ENCODE peak calls at places on chromosomes 7 and 10, in seven cellular contexts. C, W, A, U, Y, P and G are unnamed samples.

GRCh38 chr10:116630020-116630419 is 9.3 kb downstream of the PNLIPRP2 start:
- DNase-seq in C (no peak), W (no peak), A (no peak), U (no peak), Y (no peak), P (no peak), G (no peak)

GRCh38 chr10:117439243-117439912 is 64.1 kb upstream of the PDZD8 start:
- DNase-seq in C (no peak), W (peak), A (peak), U (no peak), Y (no peak), P (peak), G (peak)

GRCh38 chr7:118183254-118183585 is 744 bp upstream of the LSM8 start:
- DNase-seq in C (peak), W (peak), A (no peak), U (no peak), Y (no peak), P (no peak), G (no peak)

GRCh38 chr10:70622981-70623844 is 20.7 kb upstream of the PRF1 start:
- DNase-seq in C (no peak), W (no peak), A (no peak), U (no peak), Y (no peak), P (no peak), G (peak)

GRCh38 chr7:28654111-28654510 is 241.8 kb downstream of the CREB5 start:
- DNase-seq in C (no peak), W (no peak), A (no peak), U (no peak), Y (no peak), P (no peak), G (no peak)

GRCh38 chr10:80633383-80633860 is 95.7 kb downstream of the SH2D4B start:
- DNase-seq in C (no peak), W (no peak), A (no peak), U (no peak), Y (no peak), P (no peak), G (no peak)

GRCh38 chr7:41732279-41733062 is 29.6 kb upstream of the INHBA start:
- DNase-seq in C (peak), W (no peak), A (peak), U (no peak), Y (no peak), P (no peak), G (no peak)

GRCh38 chr10:73997479-73997805 is 474 bp upstream of the VCL start:
- DNase-seq in C (no peak), W (no peak), A (no peak), U (no peak), Y (no peak), P (no peak), G (no peak)

GRCh38 chr7:1679326-1679965 is 9.4 kb downstream of the ELFN1 start:
- DNase-seq in C (no peak), W (no peak), A (no peak), U (no peak), Y (no peak), P (peak), G (no peak)

GRCh38 chr7:2862831-2863361 is 18.8 kb upstream of the GNA12 start:
- DNase-seq in C (no peak), W (no peak), A (peak), U (no peak), Y (peak), P (no peak), G (peak)

GRCh38 chr7:110964770-110965169 is 126.2 kb upstream of the LRRN3 start:
- DNase-seq in C (no peak), W (no peak), A (peak), U (no peak), Y (no peak), P (no peak), G (peak)

GRCh38 chr7:2572101-2572842 is 13.5 kb downstream of the IQCE start:
- DNase-seq in C (no peak), W (peak), A (peak), U (no peak), Y (no peak), P (peak), G (peak)

GRCh38 chr10:31242902-31243301 is 76.1 kb upstream of the ZEB1 start:
- DNase-seq in C (no peak), W (peak), A (peak), U (no peak), Y (peak), P (peak), G (peak)

GRCh38 chr7:105017263-105018051 is 3.5 kb downstream of the KMT2E start:
- DNase-seq in C (peak), W (no peak), A (no peak), U (no peak), Y (no peak), P (no peak), G (no peak)

GRCh38 chr7:132500727-132501410 is 75.4 kb downstream of the PLXNA4 start:
- DNase-seq in C (no peak), W (no peak), A (no peak), U (no peak), Y (no peak), P (peak), G (peak)

GRCh38 chr7:34061175-34061574 is 155.8 kb downstream of the BMPER start:
- DNase-seq in C (no peak), W (peak), A (peak), U (no peak), Y (peak), P (no peak), G (peak)

GRCh38 chr10:86970152-86970886 is 2.0 kb downstream of the ADIRF start:
- DNase-seq in C (no peak), W (peak), A (peak), U (no peak), Y (peak), P (peak), G (no peak)

GRCh38 chr7:19930051-19930450 is 156.6 kb upstream of the TMEM196 start:
- DNase-seq in C (no peak), W (no peak), A (no peak), U (no peak), Y (no peak), P (no peak), G (no peak)

GRCh38 chr10:30476511-30476910 is 42.5 kb downstream of the MAP3K8 start:
- DNase-seq in C (no peak), W (no peak), A (no peak), U (no peak), Y (no peak), P (no peak), G (no peak)

GRCh38 chr10:99232357-99232999 is 3.2 kb downstream of the HPSE2 start:
- DNase-seq in C (no peak), W (no peak), A (no peak), U (peak), Y (no peak), P (peak), G (no peak)

GRCh38 chr7:128076831-128077271 is 45.6 kb upstream of the LRRC4 start:
- DNase-seq in C (no peak), W (no peak), A (no peak), U (no peak), Y (no peak), P (peak), G (no peak)

GRCh38 chr7:94445696-94446194 is 51.0 kb downstream of the COL1A2 start:
- DNase-seq in C (no peak), W (no peak), A (no peak), U (no peak), Y (no peak), P (no peak), G (no peak)

GRCh38 chr10:50540826-50541122 is 83.0 kb downstream of the SGMS1 start:
- DNase-seq in C (no peak), W (no peak), A (no peak), U (no peak), Y (no peak), P (no peak), G (no peak)

GRCh38 chr7:47355684-47356083 is 226.2 kb downstream of the TNS3 start:
- DNase-seq in C (no peak), W (no peak), A (no peak), U (no peak), Y (no peak), P (no peak), G (no peak)

GRCh38 chr10:62885656-62886461 is 69.7 kb upstream of the EGR2 start:
- DNase-seq in C (no peak), W (peak), A (peak), U (no peak), Y (peak), P (no peak), G (peak)

GRCh38 chr10:104122273-104123107 is 519 bp downstream of the SFR1 start:
- DNase-seq in C (peak), W (no peak), A (peak), U (no peak), Y (no peak), P (no peak), G (no peak)

GRCh38 chr7:45021604-45022296 is 21.7 kb downstream of the CCM2 start:
- DNase-seq in C (no peak), W (peak), A (peak), U (no peak), Y (no peak), P (no peak), G (peak)

GRCh38 chr7:128794020-128794419 is 2.3 kb downstream of the CCDC136 start:
- DNase-seq in C (peak), W (no peak), A (no peak), U (no peak), Y (no peak), P (no peak), G (no peak)

GRCh38 chr7:102433319-102434038 is at the start of gene ORAI2:
- DNase-seq in C (peak), W (peak), A (peak), U (peak), Y (no peak), P (peak), G (peak)

DNA sequence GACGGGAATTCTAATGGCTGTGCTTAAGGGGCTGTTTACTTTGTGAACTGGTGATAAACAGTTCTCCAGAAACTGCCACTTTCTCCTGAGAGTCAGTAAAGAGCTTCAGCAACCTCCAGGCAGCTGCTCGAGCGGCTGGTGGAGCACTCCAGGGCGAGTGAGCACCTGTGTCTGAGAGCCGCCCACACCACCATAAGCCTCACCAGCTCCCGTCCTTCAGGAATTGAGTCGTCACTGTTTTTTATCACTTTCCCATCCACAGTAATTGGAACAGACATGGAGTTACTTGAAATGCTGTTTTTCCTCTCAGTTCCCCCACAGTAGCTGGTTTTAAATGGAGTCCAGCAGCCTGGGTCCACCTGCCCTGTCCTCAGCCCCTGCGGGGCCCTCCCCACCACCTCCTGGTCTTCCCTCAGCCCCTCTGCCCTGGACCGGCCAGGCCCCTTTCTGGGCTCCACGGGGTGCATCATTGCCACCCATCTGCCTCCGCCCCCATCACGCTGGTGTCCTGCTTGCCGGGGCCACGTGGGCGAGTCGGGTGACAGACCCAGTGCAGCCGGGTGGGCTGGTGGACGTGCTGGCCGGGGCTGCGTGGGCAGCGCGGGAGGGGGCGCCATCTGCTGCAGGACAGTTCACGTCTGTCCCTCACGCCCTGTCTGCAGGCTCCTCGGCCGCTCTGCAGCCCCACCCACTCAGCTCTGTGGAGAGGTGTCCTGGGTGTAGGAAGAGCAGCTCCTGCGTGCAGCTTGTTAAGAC is 56.0 kb downstream of the NKX6-2 start:
- DNase-seq in C (no peak), W (no peak), A (no peak), U (no peak), Y (no peak), P (no peak), G (no peak)
- H2AFZ ChIP-seq in C (no peak), W (no peak), A (no peak), U (no peak), Y (no peak), P (no peak), G (no peak)

GRCh38 chr10:42637142-42637541 is 1.2 kb downstream of the ZNF33B start:
- DNase-seq in C (no peak), W (no peak), A (no peak), U (no peak), Y (no peak), P (no peak), G (no peak)
- H2AFZ ChIP-seq in C (peak), W (peak), A (no peak), U (peak), Y (peak), P (peak), G (no peak)

GRCh38 chr10:95477175-95477520 is 84.0 kb downstream of the SORBS1 start:
- DNase-seq in C (no peak), W (no peak), A (no peak), U (no peak), Y (no peak), P (no peak), G (no peak)

GRCh38 chr10:95478185-95478584 is 83.0 kb downstream of the SORBS1 start:
- DNase-seq in C (no peak), W (peak), A (no peak), U (no peak), Y (no peak), P (no peak), G (no peak)

GRCh38 chr10:95480901-95481491 is 80.2 kb downstream of the SORBS1 start:
- DNase-seq in C (no peak), W (peak), A (no peak), U (no peak), Y (no peak), P (peak), G (peak)

GRCh38 chr10:95480102-95480900 is 80.9 kb downstream of the SORBS1 start:
- DNase-seq in C (no peak), W (no peak), A (no peak), U (no peak), Y (no peak), P (peak), G (no peak)

DNA sequence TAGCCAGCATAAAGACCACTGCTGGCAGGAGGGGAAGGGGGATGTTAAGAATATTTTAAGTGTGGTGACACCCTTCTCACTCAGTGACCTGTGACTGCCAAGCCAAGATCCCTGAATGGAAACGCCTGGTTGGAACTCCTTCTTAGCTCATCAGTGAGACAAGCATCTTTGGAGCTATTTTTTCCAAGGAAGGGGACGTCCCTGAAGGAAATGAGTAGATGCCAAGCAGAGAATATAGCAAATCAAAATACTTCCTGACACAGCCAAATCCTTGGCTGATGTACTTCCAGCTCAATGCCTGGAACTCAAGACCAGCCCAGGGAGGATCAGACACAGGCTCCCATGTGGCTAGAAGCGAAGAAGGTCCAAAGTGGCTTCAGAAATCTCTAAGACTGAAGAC is 82.2 kb downstream of the SORBS1 start:
- DNase-seq in C (no peak), W (no peak), A (no peak), U (no peak), Y (no peak), P (no peak), G (no peak)
- H2AFZ ChIP-seq in C (no peak), W (no peak), A (no peak), U (no peak), Y (no peak), P (no peak), G (no peak)

DNA sequence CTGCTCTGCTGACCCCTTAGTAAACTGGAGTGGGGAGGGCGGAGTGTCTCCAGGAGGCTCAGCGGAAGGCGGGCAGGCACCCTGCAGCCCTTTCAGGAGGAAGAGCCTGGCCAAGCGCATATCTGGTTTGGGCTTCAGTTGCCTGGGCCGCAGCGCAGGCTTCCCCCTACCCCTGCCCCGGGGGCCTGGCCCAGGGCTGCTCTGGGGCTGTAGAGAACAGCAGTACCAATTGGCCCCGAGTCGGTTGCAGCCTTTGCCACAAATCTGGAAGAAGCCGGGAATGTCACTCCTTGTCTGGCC is 28.1 kb upstream of the JAKMIP3 start:
- DNase-seq in C (no peak), W (no peak), A (no peak), U (no peak), Y (no peak), P (no peak), G (no peak)
- H2AFZ ChIP-seq in C (no peak), W (no peak), A (no peak), U (no peak), Y (no peak), P (no peak), G (no peak)

DNA sequence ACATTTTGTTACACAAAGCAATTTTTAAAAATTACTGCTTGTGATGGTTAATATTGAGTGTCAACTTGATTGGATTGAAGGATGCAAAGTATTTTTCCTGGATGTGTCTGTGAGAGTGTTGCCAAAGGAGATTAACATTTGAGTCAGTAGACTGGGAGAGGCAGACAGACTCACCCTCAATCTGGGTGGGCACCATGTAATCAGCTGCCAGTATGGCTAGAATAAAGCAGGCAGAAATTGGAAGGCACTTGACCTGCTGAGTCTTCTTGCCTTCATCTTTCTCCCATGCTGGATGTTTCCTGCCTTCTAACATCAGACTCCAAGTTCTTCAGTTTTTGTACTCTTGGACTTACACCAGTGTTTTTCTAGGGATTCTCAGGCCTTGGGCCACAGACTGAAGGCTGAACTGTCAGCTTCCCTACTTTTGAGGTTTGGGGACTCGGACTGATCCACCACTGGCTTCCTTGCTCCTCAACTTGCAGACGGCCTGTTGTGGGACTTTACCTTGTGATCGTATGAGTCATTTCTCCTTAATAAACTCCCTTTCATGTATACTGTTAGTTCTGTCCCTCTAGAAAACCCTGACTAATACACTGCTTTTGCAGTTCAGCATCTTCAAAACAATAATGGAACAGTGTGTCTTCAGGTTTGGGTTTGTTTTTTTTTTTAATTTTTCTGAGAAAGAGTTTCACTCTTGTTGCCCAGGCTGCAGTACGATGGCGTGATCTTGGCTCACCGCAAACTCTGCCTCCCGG is 244.1 kb upstream of the SEMA3C start:
- DNase-seq in C (no peak), W (peak), A (peak), U (no peak), Y (no peak), P (no peak), G (peak)
- H2AFZ ChIP-seq in C (no peak), W (peak), A (no peak), U (no peak), Y (no peak), P (no peak), G (no peak)

GRCh38 chr10:110850990-110851389 is 20.7 kb upstream of the PDCD4 start:
- DNase-seq in C (no peak), W (peak), A (no peak), U (no peak), Y (no peak), P (peak), G (no peak)
- H2AFZ ChIP-seq in C (no peak), W (peak), A (no peak), U (peak), Y (no peak), P (peak), G (no peak)

GRCh38 chr7:21898265-21898930 is 47.3 kb downstream of the CDCA7L start:
- DNase-seq in C (peak), W (no peak), A (no peak), U (no peak), Y (no peak), P (no peak), G (no peak)
- H2AFZ ChIP-seq in C (no peak), W (no peak), A (no peak), U (no peak), Y (no peak), P (no peak), G (no peak)